ENCODE peak calls at places on chromosomes 12 and 14, in six cellular contexts. Y, D, H, N, K and O are unnamed samples.
A peak's percentile ranks its signal among the peaks of the same experiment; 100 is the strongest.

GRCh38 chr12:3607039-3607719 is 116.2 kb downstream of the PRMT8 start:
- DNase-seq in Y (no peak), D (no peak), H (no peak), N (no peak), K (no peak), O (no peak)

GRCh38 chr12:43407816-43408645 is 144.0 kb downstream of the ADAMTS20 start:
- DNase-seq in Y (peak; percentile 7), D (no peak), H (no peak), N (no peak), K (no peak), O (no peak)

GRCh38 chr12:57772429-57773322 is at the start of gene EEF1AKMT3:
- DNase-seq in Y (peak; percentile 64), D (no peak), H (peak; percentile 81), N (no peak), K (no peak), O (peak; percentile 54)

GRCh38 chr14:99572173-99572999 is 31.6 kb downstream of the CCDC85C start:
- DNase-seq in Y (no peak), D (no peak), H (peak; percentile 65), N (no peak), K (no peak), O (no peak)

GRCh38 chr14:92651793-92652382 is 96.5 kb downstream of the LGMN start:
- DNase-seq in Y (no peak), D (no peak), H (peak; percentile 48), N (no peak), K (no peak), O (no peak)

GRCh38 chr12:26241095-26241494 is 45.7 kb downstream of the SSPN start:
- DNase-seq in Y (no peak), D (no peak), H (no peak), N (no peak), K (no peak), O (no peak)

GRCh38 chr12:6285063-6285477 is 25.4 kb upstream of the PLEKHG6 start:
- DNase-seq in Y (peak; percentile 82), D (peak; percentile 82), H (peak; percentile 74), N (peak; percentile 73), K (no peak), O (peak; percentile 81)

GRCh38 chr12:115944851-115945496 is 332.5 kb downstream of the MED13L start:
- DNase-seq in Y (peak; percentile 27), D (no peak), H (no peak), N (no peak), K (no peak), O (no peak)

GRCh38 chr12:128524439-128524838 is 257.5 kb downstream of the TMEM132C start:
- DNase-seq in Y (no peak), D (no peak), H (no peak), N (no peak), K (no peak), O (no peak)

GRCh38 chr12:3996322-3996721 is 123.1 kb upstream of the PARP11 start:
- DNase-seq in Y (no peak), D (no peak), H (no peak), N (no peak), K (no peak), O (no peak)

GRCh38 chr14:104149617-104150141 is 11.3 kb downstream of the KIF26A start:
- DNase-seq in Y (peak; percentile 85), D (peak; percentile 89), H (no peak), N (peak; percentile 72), K (no peak), O (peak; percentile 27)

GRCh38 chr14:68780358-68781160 is 12.3 kb downstream of the ZFP36L1 start:
- DNase-seq in Y (no peak), D (no peak), H (peak; percentile 71), N (no peak), K (no peak), O (peak; percentile 89)

GRCh38 chr14:64736271-64737131 is 32.3 kb downstream of the PLEKHG3 start:
- DNase-seq in Y (no peak), D (peak; percentile 53), H (peak; percentile 85), N (no peak), K (no peak), O (no peak)

GRCh38 chr12:64450057-64450640 is 1.8 kb upstream of the TBK1 start:
- DNase-seq in Y (no peak), D (no peak), H (no peak), N (no peak), K (no peak), O (no peak)

GRCh38 chr14:44369401-44370123 is 137.5 kb downstream of the FSCB start:
- DNase-seq in Y (peak; percentile 53), D (no peak), H (no peak), N (no peak), K (no peak), O (peak; percentile 3)

GRCh38 chr14:64786296-64787149 is 82.3 kb downstream of the PLEKHG3 start:
- DNase-seq in Y (no peak), D (no peak), H (no peak), N (no peak), K (no peak), O (no peak)

GRCh38 chr12:52119398-52120254 is 40.1 kb downstream of the SMIM41 start:
- DNase-seq in Y (peak; percentile 62), D (peak; percentile 96), H (peak; percentile 63), N (peak; percentile 64), K (no peak), O (peak; percentile 29)

GRCh38 chr12:6310771-6311610 is 509 bp downstream of the PLEKHG6 start:
- DNase-seq in Y (no peak), D (peak; percentile 85), H (no peak), N (no peak), K (no peak), O (no peak)

GRCh38 chr14:77221241-77221871 is 39.8 kb downstream of the TMEM63C start:
- DNase-seq in Y (no peak), D (no peak), H (no peak), N (no peak), K (no peak), O (no peak)

GRCh38 chr14:63986789-63987533 is 134.2 kb downstream of the SYNE2 start:
- DNase-seq in Y (peak; percentile 79), D (no peak), H (no peak), N (peak; percentile 2), K (no peak), O (peak; percentile 93)

GRCh38 chr14:76024211-76024907 is 38.8 kb downstream of the IFT43 start:
- DNase-seq in Y (no peak), D (no peak), H (no peak), N (no peak), K (no peak), O (no peak)

DNA sequence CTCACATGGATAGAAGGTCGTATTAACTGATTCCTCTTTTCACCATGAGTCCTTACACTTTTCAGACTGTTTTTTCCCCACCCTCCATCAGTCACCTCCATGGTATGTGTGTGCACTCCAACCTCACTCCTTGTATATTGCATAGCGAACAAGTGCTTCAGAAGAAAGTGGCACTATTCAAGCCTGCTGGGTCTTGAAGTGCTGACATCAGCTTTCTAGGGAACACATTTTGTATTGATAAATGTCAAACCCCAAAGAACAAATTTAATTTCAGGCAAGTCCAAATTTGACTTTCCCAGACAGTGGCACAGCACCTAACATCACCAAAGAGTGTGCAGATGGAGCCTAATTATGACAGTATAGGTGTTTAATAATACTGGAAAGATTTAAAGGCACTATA is 617.4 kb upstream of the STXBP6 start:
- DNase-seq in Y (no peak), D (no peak), H (no peak), N (no peak), K (no peak), O (no peak)
- H3K9me3 ChIP-seq in Y (no peaks in the 10 kb centered on the region), D (no peaks in the 10 kb centered on the region), H (no peaks in the 10 kb centered on the region), N (no peaks in the 10 kb centered on the region), K (peaks cover 3% of the 10 kb centered on the region), O (no peaks in the 10 kb centered on the region)

GRCh38 chr12:40127408-40127807 is 21.5 kb upstream of the SLC2A13 start:
- DNase-seq in Y (no peak), D (no peak), H (no peak), N (no peak), K (no peak), O (no peak)
- H3K27ac ChIP-seq in Y (no peak overlapping the region), D (no peak overlapping the region), H (no peak overlapping the region), N (no peak overlapping the region), K (no peak overlapping the region), O (no peak overlapping the region)

GRCh38 chr12:34297790-34298164 is 275.5 kb downstream of the ALG10 start:
- DNase-seq in Y (no peak), D (no peak), H (no peak), N (no peak), K (no peak), O (no peak)

GRCh38 chr12:34296143-34297041 is 274.1 kb downstream of the ALG10 start:
- DNase-seq in Y (no peak), D (no peak), H (no peak), N (no peak), K (no peak), O (no peak)

GRCh38 chr12:34298176-34298970 is 276.1 kb downstream of the ALG10 start:
- DNase-seq in Y (no peak), D (no peak), H (no peak), N (no peak), K (no peak), O (no peak)

GRCh38 chr12:34295366-34296142 is 273.3 kb downstream of the ALG10 start:
- DNase-seq in Y (no peak), D (no peak), H (no peak), N (no peak), K (no peak), O (no peak)

GRCh38 chr12:34297126-34297789 is 275.0 kb downstream of the ALG10 start:
- DNase-seq in Y (no peak), D (no peak), H (no peak), N (no peak), K (no peak), O (no peak)
- H3K9me3 ChIP-seq in Y (peaks cover 34% of the 10 kb centered on the region), D (peaks cover 47% of the 10 kb centered on the region), H (no peaks in the 10 kb centered on the region), N (peaks cover 89% of the 10 kb centered on the region), K (peaks cover 21% of the 10 kb centered on the region), O (no peaks in the 10 kb centered on the region)

DNA sequence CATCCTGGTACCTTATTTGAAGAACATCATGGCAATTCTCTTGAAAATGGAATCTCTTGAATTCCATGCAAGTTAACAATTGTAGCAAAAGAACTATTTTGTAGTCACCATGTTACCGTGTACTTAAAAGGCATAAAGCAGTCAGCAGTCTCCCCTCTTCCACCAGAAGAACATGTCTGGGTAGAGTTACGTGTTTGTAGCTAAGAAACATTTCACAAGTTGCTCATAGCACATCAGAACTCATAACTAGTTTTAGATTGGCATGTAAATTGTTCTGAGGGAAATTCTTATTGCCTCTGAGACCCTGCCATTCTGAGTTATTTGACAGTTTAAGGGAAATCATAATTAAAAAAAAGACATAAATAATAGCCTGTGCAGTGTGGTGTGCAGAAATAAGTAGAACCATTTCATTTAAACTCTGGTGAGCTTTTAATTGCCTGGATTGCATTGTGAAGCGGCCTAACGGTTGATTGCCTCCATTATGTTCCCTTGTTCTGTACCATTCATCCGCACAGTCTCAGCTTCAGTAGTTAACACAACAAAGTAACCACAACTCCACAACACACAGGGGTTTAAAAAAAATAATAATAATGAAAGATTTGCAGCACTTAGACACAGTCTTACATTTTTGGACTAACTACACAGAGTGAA is 2.6 kb downstream of the LMO3 start:
- DNase-seq in Y (no peak), D (no peak), H (no peak), N (peak; percentile 79), K (no peak), O (no peak)
- H3K27ac ChIP-seq in Y (no peak overlapping the region), D (no peak overlapping the region), H (no peak overlapping the region), N (peak overlapping the region; percentile 91), K (no peak overlapping the region), O (no peak overlapping the region)

GRCh38 chr12:58794859-58795258 is 125.4 kb downstream of the LRIG3 start:
- DNase-seq in Y (no peak), D (no peak), H (no peak), N (no peak), K (no peak), O (no peak)

DNA sequence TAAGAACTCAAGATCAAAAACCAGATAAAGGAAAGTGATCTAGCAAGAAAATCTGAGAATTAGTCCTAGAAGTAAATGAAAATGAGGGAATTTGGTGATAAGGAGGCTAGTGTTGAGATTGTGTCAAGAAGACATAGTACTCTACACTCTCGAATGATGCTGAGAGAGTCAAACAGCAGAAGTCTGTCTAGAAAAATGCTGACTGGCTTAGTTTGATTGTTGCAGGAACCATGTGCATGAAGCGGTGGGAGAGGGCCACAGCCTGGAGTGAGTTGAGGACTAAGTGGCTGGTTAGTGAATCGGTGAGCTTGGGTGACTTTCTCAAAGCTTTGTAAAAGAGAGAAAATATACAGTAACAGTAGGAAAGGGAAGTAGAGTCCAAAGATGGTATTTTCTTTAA is 124.5 kb downstream of the LRIG3 start:
- DNase-seq in Y (no peak), D (no peak), H (no peak), N (no peak), K (no peak), O (no peak)
- H3K9me3 ChIP-seq in Y (no peaks in the 10 kb centered on the region), D (no peaks in the 10 kb centered on the region), H (no peaks in the 10 kb centered on the region), N (no peaks in the 10 kb centered on the region), K (no peaks in the 10 kb centered on the region), O (no peaks in the 10 kb centered on the region)